ENCODE peak calls at places on chromosomes 1 and 21, in eight cellular contexts. F is RWPE1, W is MM.1S, V is IMR-90, I is left ventricle myocardium inferior, C is HCT116, X is fibroblast of the aortic adventitia, H is neural crest cell. Y is an unnamed sample.

GRCh38 chr1:228415853-228416216 is 826 bp downstream of the TRIM17 start:
- DNase-seq in W (no peak), V (no peak), H (no peak), I (no peak), C (no peak), F (no peak), X (no peak), Y (no peak)

GRCh38 chr1:8782001-8782620 is 35.3 kb downstream of the RERE start:
- DNase-seq in X (no peak), I (no peak), H (no peak), C (no peak), F (no peak), V (no peak), W (no peak), Y (no peak)

GRCh38 chr1:52769346-52770033 is 43.2 kb downstream of the ZYG11B start:
- DNase-seq in C (no peak), W (no peak), I (no peak), H (no peak), F (no peak), V (no peak), X (no peak), Y (no peak)

GRCh38 chr1:23567996-23568607 is 8.8 kb upstream of the ID3 start:
- DNase-seq in F (no peak), C (no peak), W (no peak), V (no peak), X (no peak), H (peak), I (peak), Y (no peak)

GRCh38 chr1:200644021-200644420 is 23.5 kb upstream of the KIF14 start:
- DNase-seq in F (no peak), X (no peak), V (no peak), C (no peak), H (no peak), W (no peak), I (no peak), Y (no peak)

GRCh38 chr21:33428669-33429068 is 25.5 kb downstream of the IFNGR2 start:
- DNase-seq in F (peak), V (no peak), W (no peak), H (no peak), I (no peak), X (peak), C (no peak), Y (no peak)

GRCh38 chr1:24481098-24481497 is 21.5 kb upstream of the RCAN3 start:
- DNase-seq in C (no peak), I (no peak), F (no peak), V (no peak), X (no peak), W (peak), H (no peak), Y (no peak)

GRCh38 chr1:181391297-181391905 is 91.9 kb upstream of the CACNA1E start:
- DNase-seq in C (no peak), V (no peak), X (no peak), H (no peak), I (no peak), F (no peak), W (no peak), Y (no peak)

GRCh38 chr1:219323426-219323825 is 149.7 kb downstream of the LYPLAL1 start:
- DNase-seq in H (no peak), V (peak), X (no peak), F (no peak), W (no peak), C (no peak), I (no peak), Y (no peak)

GRCh38 chr1:154499446-154499845 is 2.6 kb upstream of the TDRD10 start:
- DNase-seq in X (no peak), H (no peak), C (no peak), V (no peak), F (no peak), I (no peak), W (no peak), Y (no peak)

GRCh38 chr1:231629132-231629531 is 2.5 kb downstream of the DISC1 start:
- DNase-seq in X (peak), H (no peak), V (no peak), I (peak), F (no peak), W (no peak), C (no peak), Y (no peak)

GRCh38 chr1:61888808-61889207 is 146.5 kb downstream of the PATJ start:
- DNase-seq in H (no peak), W (no peak), X (no peak), C (no peak), V (no peak), I (no peak), F (no peak), Y (no peak)

GRCh38 chr1:218259800-218260199 is 25.3 kb upstream of the RRP15 start:
- DNase-seq in C (peak), W (peak), X (no peak), I (no peak), H (no peak), V (no peak), F (no peak), Y (no peak)

GRCh38 chr1:182588460-182589396 is at the start of gene RNASEL:
- DNase-seq in F (peak), H (peak), V (peak), C (peak), W (peak), I (peak), X (peak), Y (no peak)

GRCh38 chr1:155562581-155563376 is at the start of gene ASH1L:
- DNase-seq in C (peak), H (peak), F (peak), W (peak), X (peak), I (peak), V (peak), Y (peak)

GRCh38 chr1:180181048-180181447 is 26.4 kb downstream of the QSOX1 start:
- DNase-seq in X (peak), H (peak), W (no peak), I (no peak), C (no peak), V (no peak), F (no peak), Y (peak)

GRCh38 chr1:5597991-5598823 is 394.0 kb downstream of the NPHP4 start:
- DNase-seq in V (no peak), I (no peak), W (no peak), X (no peak), F (no peak), C (no peak), H (no peak), Y (no peak)

GRCh38 chr1:197559244-197559643 is 216.0 kb downstream of the DENND1B start:
- DNase-seq in H (no peak), C (no peak), F (no peak), I (no peak), X (no peak), W (no peak), V (peak), Y (no peak)

GRCh38 chr1:3651939-3652537 is at the start of gene TP73:
- DNase-seq in W (peak), H (peak), I (no peak), V (no peak), X (no peak), F (no peak), C (peak), Y (peak)

GRCh38 chr21:42032968-42033367 is 22.8 kb upstream of the ZBTB21 start:
- DNase-seq in X (no peak), W (peak), F (no peak), C (no peak), I (no peak), V (no peak), H (no peak), Y (no peak)

GRCh38 chr1:44170281-44170823 is 28.9 kb upstream of the KLF18 start:
- DNase-seq in X (peak), C (no peak), H (no peak), I (no peak), F (no peak), W (no peak), V (peak), Y (no peak)

GRCh38 chr1:245874942-245875580 is 632.0 kb downstream of the SMYD3 start:
- DNase-seq in V (peak), H (no peak), I (peak), F (peak), C (no peak), W (no peak), X (peak), Y (no peak)

GRCh38 chr1:83860506-83861221 is 138.3 kb downstream of the TTLL7 start:
- DNase-seq in F (peak), X (no peak), V (no peak), H (peak), C (peak), I (peak), W (peak), Y (peak)

GRCh38 chr1:230102472-230102871 is 35.4 kb downstream of the GALNT2 start:
- DNase-seq in W (no peak), X (no peak), I (no peak), C (no peak), V (no peak), F (no peak), H (no peak), Y (no peak)

GRCh38 chr21:45042664-45043161 is 31.7 kb upstream of the ADARB1 start:
- DNase-seq in C (no peak), W (no peak), F (no peak), H (no peak), I (no peak), X (no peak), V (no peak), Y (no peak)

GRCh38 chr1:44134071-44134920 is 7.1 kb downstream of the KLF18 start:
- DNase-seq in H (no peak), C (no peak), V (no peak), W (no peak), I (no peak), F (no peak), X (no peak), Y (no peak)

GRCh38 chr1:231318015-231318355 is 19.7 kb downstream of the EXOC8 start:
- DNase-seq in X (no peak), W (no peak), I (no peak), C (no peak), F (no peak), H (no peak), V (no peak), Y (no peak)

GRCh38 chr1:232678185-232678886 is 48.4 kb upstream of the SIPA1L2 start:
- DNase-seq in W (no peak), V (peak), I (no peak), X (no peak), C (peak), F (peak), H (no peak), Y (no peak)

GRCh38 chr1:59029768-59030167 is 245.9 kb upstream of the JUN start:
- DNase-seq in I (no peak), H (no peak), W (no peak), F (peak), V (no peak), X (no peak), C (no peak), Y (no peak)

GRCh38 chr1:160633330-160633903 is 13.4 kb downstream of the SLAMF1 start:
- DNase-seq in X (no peak), C (no peak), V (no peak), H (no peak), F (no peak), W (no peak), I (no peak), Y (no peak)

GRCh38 chr1:200248541-200248940 is 161.3 kb downstream of the ZNF281 start:
- DNase-seq in V (no peak), I (no peak), F (no peak), W (no peak), X (no peak), H (no peak), C (no peak), Y (no peak)

GRCh38 chr1:228009116-228009827 is 2.5 kb downstream of the WNT3A start:
- DNase-seq in C (no peak), H (no peak), I (no peak), F (no peak), W (no peak), V (no peak), X (no peak), Y (no peak)

GRCh38 chr21:29423051-29423450 is 124.3 kb downstream of the BACH1 start:
- DNase-seq in F (no peak), V (no peak), I (no peak), W (no peak), H (no peak), C (no peak), X (no peak), Y (no peak)

GRCh38 chr21:24147674-24148073 is 1459.6 kb downstream of the MRPL39 start:
- DNase-seq in I (no peak), H (no peak), W (no peak), X (no peak), V (no peak), F (no peak), C (no peak), Y (no peak)

GRCh38 chr1:45822644-45823043 is 19.2 kb downstream of the MAST2 start:
- DNase-seq in C (no peak), W (no peak), V (no peak), X (no peak), H (no peak), F (no peak), I (no peak), Y (no peak)

GRCh38 chr1:45820797-45821196 is 17.4 kb downstream of the MAST2 start:
- DNase-seq in X (no peak), I (no peak), H (no peak), V (no peak), C (no peak), F (no peak), W (no peak), Y (no peak)

GRCh38 chr1:45828841-45829240 is 25.4 kb downstream of the MAST2 start:
- DNase-seq in C (no peak), X (no peak), H (no peak), W (no peak), V (no peak), F (no peak), I (no peak), Y (no peak)

GRCh38 chr1:45827256-45827655 is 23.8 kb downstream of the MAST2 start:
- DNase-seq in X (no peak), F (no peak), I (no peak), W (no peak), C (no peak), H (no peak), V (no peak), Y (no peak)

DNA sequence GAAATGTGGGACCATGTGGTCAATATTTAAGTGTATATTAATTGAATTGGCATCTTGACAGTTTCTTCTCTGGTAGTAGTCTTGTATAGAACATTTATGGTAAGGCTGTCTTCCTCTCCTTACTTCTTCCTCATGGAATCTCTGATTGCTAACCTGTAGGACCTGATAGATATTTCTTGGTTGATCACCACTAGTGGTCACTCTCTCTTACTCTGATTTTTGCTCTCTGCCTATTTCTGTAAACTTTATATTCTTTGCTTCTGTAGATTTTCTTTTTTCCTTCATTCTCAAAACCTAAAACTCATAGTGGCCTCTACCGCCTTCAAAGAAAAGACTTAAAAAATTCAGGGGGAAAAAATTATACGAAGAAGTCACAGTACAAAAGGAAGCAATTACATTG is 21.2 kb downstream of the MAST2 start:
- DNase-seq in H (no peak), X (no peak), W (no peak), V (no peak), I (no peak), F (no peak), C (no peak), Y (no peak)
- TF ChIP-seq CTCF in H (no peak), X (no peak), W (no peak), V (peak), I (no peak), F (no peak), C (peak), Y (no peak)

DNA sequence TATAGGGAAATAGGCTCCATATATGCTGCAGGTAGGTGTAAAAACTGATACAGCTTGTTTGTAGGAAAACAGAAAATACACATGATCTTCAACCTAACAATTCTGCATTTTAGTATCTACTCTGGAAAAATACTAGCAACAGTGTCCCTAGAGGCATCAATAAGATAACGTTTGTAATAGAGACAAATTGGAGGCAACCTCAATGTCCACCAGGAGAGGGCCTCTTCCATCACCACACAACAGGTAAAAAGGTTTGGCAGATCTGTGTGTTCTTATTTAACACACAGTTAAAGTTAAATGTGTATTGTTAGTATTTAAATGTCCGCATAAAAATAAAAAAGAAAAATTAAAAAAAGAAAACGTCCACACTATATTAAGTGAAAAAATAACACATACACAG is 5.4 kb downstream of the EIF2D start:
- DNase-seq in V (peak), W (peak), C (peak), F (peak), X (peak), H (no peak), I (no peak), Y (no peak)
- TF ChIP-seq CTCF in V (peak), W (peak), C (peak), F (peak), X (peak), H (peak), I (peak), Y (peak)

GRCh38 chr1:107477233-107477632 is 336.4 kb downstream of the NTNG1 start:
- DNase-seq in V (no peak), H (no peak), X (no peak), C (no peak), F (no peak), W (no peak), I (no peak), Y (no peak)
- TF ChIP-seq CTCF in V (no peak), H (peak), X (no peak), C (peak), F (no peak), W (peak), I (no peak), Y (peak)

GRCh38 chr1:39354572-39354971 is 136.9 kb upstream of the BMP8A start:
- DNase-seq in I (no peak), C (no peak), W (no peak), V (no peak), X (no peak), H (no peak), F (no peak), Y (no peak)
- TF ChIP-seq CTCF in I (no peak), C (peak), W (no peak), V (no peak), X (peak), H (no peak), F (no peak), Y (no peak)

GRCh38 chr1:161747789-161748188 is 1.8 kb upstream of the DUSP12 start:
- DNase-seq in I (no peak), W (no peak), H (no peak), F (no peak), V (no peak), C (no peak), X (no peak), Y (no peak)

GRCh38 chr1:161749509-161750407 is at the start of gene DUSP12:
- DNase-seq in C (peak), V (peak), W (peak), I (peak), H (peak), X (peak), F (peak), Y (peak)
- TF ChIP-seq CTCF in C (peak), V (peak), W (peak), I (no peak), H (peak), X (peak), F (peak), Y (no peak)

GRCh38 chr1:64676386-64676785 is 68.5 kb upstream of the RAVER2 start:
- DNase-seq in F (no peak), H (no peak), C (no peak), X (no peak), W (no peak), I (no peak), V (no peak), Y (no peak)

GRCh38 chr1:64680601-64681000 is 64.3 kb upstream of the RAVER2 start:
- DNase-seq in V (no peak), I (no peak), H (no peak), X (no peak), C (no peak), F (no peak), W (no peak), Y (no peak)

GRCh38 chr1:64677471-64677870 is 67.4 kb upstream of the RAVER2 start:
- DNase-seq in C (no peak), F (no peak), X (no peak), I (no peak), V (no peak), W (no peak), H (no peak), Y (no peak)

GRCh38 chr1:64679177-64679576 is 65.7 kb upstream of the RAVER2 start:
- DNase-seq in X (no peak), F (no peak), I (no peak), V (no peak), W (no peak), C (no peak), H (no peak), Y (no peak)

GRCh38 chr1:64675718-64676345 is 69.0 kb upstream of the RAVER2 start:
- DNase-seq in I (no peak), H (no peak), W (peak), C (no peak), V (peak), F (peak), X (peak), Y (no peak)
- TF ChIP-seq CTCF in I (peak), H (peak), W (peak), C (peak), V (peak), F (peak), X (peak), Y (peak)

GRCh38 chr1:112716133-112716720 is 1.1 kb upstream of the PPM1J start:
- DNase-seq in V (peak), I (peak), W (peak), H (peak), X (peak), C (peak), F (peak), Y (peak)

GRCh38 chr1:112712701-112713128 is 2.4 kb downstream of the PPM1J start:
- DNase-seq in I (no peak), C (no peak), X (no peak), W (no peak), H (no peak), F (no peak), V (no peak), Y (no peak)

GRCh38 chr1:112713466-112714312 is 1.4 kb downstream of the PPM1J start:
- DNase-seq in C (no peak), X (no peak), V (no peak), F (no peak), I (no peak), H (no peak), W (no peak), Y (peak)

GRCh38 chr1:112715264-112716053 is at the start of gene PPM1J:
- DNase-seq in I (peak), W (peak), F (peak), X (peak), V (peak), C (peak), H (peak), Y (peak)

GRCh38 chr1:112714313-112715263 is 544 bp downstream of the PPM1J start:
- DNase-seq in W (no peak), V (no peak), C (no peak), H (no peak), X (no peak), I (no peak), F (no peak), Y (peak)
- TF ChIP-seq CTCF in W (no peak), V (no peak), C (no peak), H (no peak), X (no peak), I (no peak), F (no peak), Y (no peak)